ENCODE peak calls at places on chromosome 5, in seven cellular contexts. U, Y, D, P, F, M and N are unnamed samples.

GRCh38 chr5:64180661-64181343 is 15.2 kb downstream of the RNF180 start:
- DNase-seq in U (no peak), Y (no peak), D (no peak), P (no peak), F (no peak), M (no peak), N (no peak)

GRCh38 chr5:107665036-107665435 is 5.7 kb downstream of the EFNA5 start:
- DNase-seq in U (no peak), Y (no peak), D (no peak), P (no peak), F (no peak), M (no peak), N (no peak)

GRCh38 chr5:156552855-156553358 is 225.9 kb downstream of the SGCD start:
- DNase-seq in U (no peak), Y (no peak), D (no peak), P (no peak), F (no peak), M (no peak), N (no peak)

GRCh38 chr5:141514330-141515111 is 25.6 kb downstream of the PCDHGC5 start:
- DNase-seq in U (no peak), Y (no peak), D (no peak), P (no peak), F (no peak), M (no peak), N (peak)

GRCh38 chr5:72130342-72130741 is 23.1 kb downstream of the MAP1B start:
- DNase-seq in U (no peak), Y (no peak), D (no peak), P (peak), F (no peak), M (no peak), N (no peak)

GRCh38 chr5:101482931-101483330 is 579.8 kb upstream of the ST8SIA4 start:
- DNase-seq in U (peak), Y (no peak), D (no peak), P (no peak), F (no peak), M (no peak), N (no peak)

GRCh38 chr5:89397096-89397495 is 514.1 kb upstream of the MEF2C start:
- DNase-seq in U (no peak), Y (no peak), D (no peak), P (no peak), F (no peak), M (no peak), N (no peak)

GRCh38 chr5:80255425-80255751 is 460 bp downstream of the SERINC5 start:
- DNase-seq in U (peak), Y (peak), D (no peak), P (no peak), F (peak), M (peak), N (no peak)

DNA sequence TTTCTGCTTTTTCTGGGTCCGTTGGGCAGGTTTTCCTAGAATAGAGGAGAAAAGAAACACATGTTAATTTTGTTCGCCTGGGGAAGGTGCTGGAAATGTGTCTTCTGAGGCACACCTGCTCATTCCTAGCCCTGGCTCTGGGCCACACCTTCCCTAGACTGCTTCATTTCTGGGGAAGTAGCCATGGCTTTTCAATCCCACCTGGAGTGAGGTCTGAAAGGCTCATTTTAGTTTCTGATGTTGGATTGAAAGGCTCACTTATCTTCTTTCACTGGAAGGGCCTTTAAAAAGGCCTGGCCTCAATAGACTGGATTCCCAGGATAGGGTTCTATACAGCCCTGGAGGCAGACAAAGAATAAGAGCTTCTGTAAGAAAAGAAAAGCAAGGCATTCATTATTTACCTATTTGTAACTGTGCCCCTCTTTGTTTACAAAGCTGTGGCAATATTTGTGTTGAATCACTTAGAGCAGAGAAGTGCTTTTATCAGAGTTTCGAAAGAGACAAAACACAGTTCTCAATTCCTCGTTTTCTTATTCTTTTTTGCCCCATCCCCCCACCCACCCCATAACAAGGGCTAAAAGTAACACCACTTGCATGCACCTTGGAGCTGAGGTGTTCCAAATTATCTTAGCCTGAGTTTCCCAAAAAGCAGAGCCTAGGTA is 413.0 kb downstream of the KCTD16 start:
- DNase-seq in U (peak), Y (no peak), D (no peak), P (no peak), F (no peak), M (no peak), N (no peak)
- H3K27ac ChIP-seq in U (no peak), Y (no peak), D (no peak), P (no peak), F (no peak), M (no peak), N (no peak)

GRCh38 chr5:54895816-54896341 is 89.5 kb downstream of the ESM1 start:
- DNase-seq in U (peak), Y (no peak), D (no peak), P (no peak), F (no peak), M (no peak), N (no peak)
- H3K27ac ChIP-seq in U (no peak), Y (no peak), D (no peak), P (no peak), F (no peak), M (no peak), N (no peak)

GRCh38 chr5:150599917-150600511 is 40.4 kb upstream of the SYNPO start:
- DNase-seq in U (peak), Y (peak), D (no peak), P (peak), F (peak), M (peak), N (peak)

GRCh38 chr5:150598046-150598445 is 42.4 kb upstream of the SYNPO start:
- DNase-seq in U (no peak), Y (no peak), D (no peak), P (no peak), F (peak), M (peak), N (no peak)

GRCh38 chr5:150600951-150601773 is 39.3 kb upstream of the SYNPO start:
- DNase-seq in U (no peak), Y (no peak), D (no peak), P (no peak), F (peak), M (peak), N (no peak)

GRCh38 chr5:150598821-150599273 is 41.6 kb upstream of the SYNPO start:
- DNase-seq in U (no peak), Y (no peak), D (no peak), P (no peak), F (no peak), M (peak), N (peak)

GRCh38 chr5:150599281-150599680 is 41.2 kb upstream of the SYNPO start:
- DNase-seq in U (no peak), Y (no peak), D (no peak), P (no peak), F (no peak), M (peak), N (no peak)
- H3K27ac ChIP-seq in U (no peak), Y (peak), D (no peak), P (no peak), F (peak), M (peak), N (peak)

DNA sequence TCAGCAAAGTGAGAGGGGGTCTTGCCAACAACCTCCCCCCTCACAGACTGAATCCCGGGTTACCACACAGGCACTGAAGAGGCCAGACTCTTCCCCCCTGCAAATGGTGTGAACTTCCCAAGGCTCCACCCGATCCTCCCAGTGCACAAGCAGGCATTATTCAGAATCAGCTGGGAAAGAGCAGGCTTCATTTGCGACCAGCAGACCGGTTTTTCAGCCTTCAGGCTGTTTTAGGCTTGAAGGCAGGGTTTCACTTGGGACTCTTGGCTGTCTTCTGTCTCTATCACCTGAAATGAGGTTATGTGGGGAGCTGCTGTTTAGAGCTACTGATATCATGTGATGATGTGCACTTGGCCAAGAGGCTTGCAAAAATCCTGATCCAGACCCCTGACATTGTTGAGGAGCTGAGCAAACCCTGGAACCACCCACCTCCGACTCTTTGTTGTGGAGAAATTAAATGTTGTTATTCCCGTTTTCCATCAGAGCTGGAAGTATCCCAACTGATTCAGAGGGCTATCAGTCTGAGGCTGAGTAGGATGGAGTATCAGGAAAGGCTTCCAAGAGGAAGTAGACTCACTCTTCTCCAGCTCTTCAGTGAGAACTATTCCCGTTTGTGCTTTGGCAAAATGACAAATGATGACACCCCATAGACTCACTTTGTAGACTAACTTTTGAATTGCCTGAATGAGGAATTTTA is 63.3 kb upstream of the ZFR start:
- DNase-seq in U (no peak), Y (no peak), D (no peak), P (no peak), F (no peak), M (no peak), N (peak)
- H3K27ac ChIP-seq in U (no peak), Y (no peak), D (no peak), P (peak), F (peak), M (no peak), N (peak)

DNA sequence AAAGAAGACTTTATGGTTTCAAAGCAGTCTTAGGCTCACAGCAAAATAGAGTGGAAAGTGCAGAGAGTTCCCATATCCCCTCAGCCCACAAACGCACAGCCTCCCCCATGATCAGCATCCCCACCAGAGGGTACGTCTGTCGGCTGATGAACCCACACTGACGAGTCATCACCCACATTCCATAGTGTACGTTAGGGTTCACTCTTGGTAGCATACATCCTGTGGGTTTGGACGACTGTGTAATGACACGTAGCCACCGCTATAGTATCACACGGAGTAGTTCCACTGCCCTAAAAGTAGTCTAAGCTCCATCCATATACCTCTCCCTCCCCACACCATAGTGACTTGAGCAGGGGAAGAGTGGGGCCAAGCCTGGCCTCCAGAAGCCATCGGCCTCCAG is 135.7 kb upstream of the PHYKPL start:
- DNase-seq in U (no peak), Y (no peak), D (no peak), P (no peak), F (no peak), M (peak), N (no peak)
- H3K27ac ChIP-seq in U (no peak), Y (no peak), D (no peak), P (no peak), F (no peak), M (no peak), N (no peak)

GRCh38 chr5:56384186-56384585 is 151.1 kb upstream of the ANKRD55 start:
- DNase-seq in U (no peak), Y (no peak), D (no peak), P (no peak), F (no peak), M (no peak), N (no peak)

GRCh38 chr5:56383761-56384160 is 150.6 kb upstream of the ANKRD55 start:
- DNase-seq in U (no peak), Y (no peak), D (no peak), P (no peak), F (no peak), M (peak), N (no peak)

GRCh38 chr5:56388229-56389065 is 155.3 kb upstream of the ANKRD55 start:
- DNase-seq in U (no peak), Y (no peak), D (no peak), P (no peak), F (no peak), M (no peak), N (no peak)

GRCh38 chr5:56382896-56383295 is 149.8 kb upstream of the ANKRD55 start:
- DNase-seq in U (no peak), Y (no peak), D (no peak), P (no peak), F (no peak), M (no peak), N (no peak)

DNA sequence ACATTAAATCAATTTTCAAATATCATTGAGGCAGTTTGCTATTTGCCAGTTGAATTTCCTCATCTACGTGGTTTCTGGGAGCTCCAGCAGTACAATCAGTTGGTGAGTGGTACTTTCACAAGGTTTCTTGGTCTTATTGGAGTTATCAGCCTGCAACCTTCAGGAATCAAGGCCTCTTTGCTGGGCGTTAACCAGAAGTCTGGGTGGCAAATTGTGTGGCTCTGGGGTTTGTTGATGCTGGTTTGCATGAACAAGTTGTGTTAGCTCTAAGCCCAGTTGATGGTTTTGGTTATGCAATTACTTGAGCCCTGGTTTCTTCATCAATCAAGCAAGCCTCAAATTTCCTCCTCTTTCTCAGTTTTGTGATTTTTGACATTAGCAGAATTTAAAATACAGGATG is 152.9 kb upstream of the ANKRD55 start:
- DNase-seq in U (no peak), Y (no peak), D (no peak), P (no peak), F (no peak), M (no peak), N (no peak)
- H3K27ac ChIP-seq in U (no peak), Y (no peak), D (no peak), P (no peak), F (no peak), M (no peak), N (no peak)

GRCh38 chr5:893711-894110 is 1.0 kb downstream of the TRIP13 start:
- DNase-seq in U (no peak), Y (no peak), D (no peak), P (no peak), F (no peak), M (no peak), N (no peak)
- H3K27ac ChIP-seq in U (peak), Y (no peak), D (no peak), P (no peak), F (no peak), M (no peak), N (no peak)

DNA sequence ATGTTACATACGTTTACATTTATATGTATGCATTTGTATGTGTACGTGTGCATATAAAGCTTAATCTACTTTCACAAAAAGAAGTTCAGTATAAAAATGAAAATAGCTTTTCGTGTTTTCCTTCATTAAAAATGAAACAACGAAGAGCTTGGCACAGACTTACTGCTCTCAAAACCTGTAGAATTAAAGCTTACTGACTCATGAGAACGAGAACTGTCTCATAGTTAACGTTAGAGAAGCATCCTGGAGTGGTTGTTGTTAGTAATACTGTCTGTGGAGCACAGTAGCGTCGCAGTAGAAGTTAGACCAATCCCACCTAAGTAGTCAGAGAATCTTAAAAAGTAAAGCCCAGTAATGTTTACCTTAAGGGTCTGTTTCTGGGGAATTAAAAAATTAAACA is 1.3 kb downstream of the MAT2B start:
- DNase-seq in U (no peak), Y (no peak), D (no peak), P (no peak), F (no peak), M (no peak), N (no peak)
- H3K27ac ChIP-seq in U (no peak), Y (peak), D (peak), P (no peak), F (peak), M (peak), N (peak)

GRCh38 chr5:154701181-154701580 is 54.0 kb upstream of the LARP1 start:
- DNase-seq in U (no peak), Y (no peak), D (no peak), P (no peak), F (no peak), M (no peak), N (no peak)

GRCh38 chr5:154702477-154702876 is 52.7 kb upstream of the LARP1 start:
- DNase-seq in U (no peak), Y (no peak), D (no peak), P (no peak), F (no peak), M (no peak), N (no peak)

GRCh38 chr5:154697335-154697734 is 57.8 kb upstream of the LARP1 start:
- DNase-seq in U (no peak), Y (no peak), D (no peak), P (peak), F (no peak), M (no peak), N (no peak)

GRCh38 chr5:154696891-154697290 is 58.3 kb upstream of the LARP1 start:
- DNase-seq in U (no peak), Y (no peak), D (no peak), P (no peak), F (no peak), M (no peak), N (no peak)

DNA sequence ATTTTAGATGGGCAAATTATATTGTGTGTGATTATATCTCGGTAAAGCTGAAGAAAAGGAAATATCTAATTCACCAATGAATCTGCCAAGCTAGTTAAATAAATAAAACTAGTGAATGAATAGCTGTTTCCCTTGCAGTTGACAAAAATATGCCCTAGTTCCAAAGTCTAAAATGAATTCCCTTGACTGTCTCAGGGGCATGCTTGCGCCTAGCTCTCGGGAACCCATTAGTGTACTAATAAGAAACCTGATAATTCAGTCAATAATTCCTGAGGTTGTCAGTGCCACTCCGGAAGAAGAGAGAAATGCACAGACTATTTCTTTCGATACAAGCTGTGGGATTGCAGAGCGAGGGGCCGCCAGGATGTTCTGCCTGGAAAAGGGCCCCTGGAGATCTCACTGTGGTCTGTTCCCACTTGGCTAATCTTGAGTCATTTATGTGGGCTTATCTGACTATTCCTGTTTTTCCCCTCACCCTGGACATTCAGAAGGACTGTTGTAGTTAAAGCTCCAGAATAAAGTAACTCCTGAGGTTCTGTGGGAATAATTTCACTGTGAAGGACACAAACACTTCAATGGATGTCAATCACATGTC is 56.4 kb upstream of the LARP1 start:
- DNase-seq in U (no peak), Y (no peak), D (no peak), P (no peak), F (no peak), M (no peak), N (no peak)
- H3K27ac ChIP-seq in U (no peak), Y (no peak), D (no peak), P (no peak), F (no peak), M (peak), N (no peak)

GRCh38 chr5:16461782-16462181 is 3.8 kb downstream of the ZNF622 start:
- DNase-seq in U (no peak), Y (no peak), D (no peak), P (peak), F (no peak), M (no peak), N (no peak)
- H3K27ac ChIP-seq in U (no peak), Y (no peak), D (no peak), P (peak), F (peak), M (no peak), N (no peak)